ENCODE peak calls at places on chromosomes 1 and 21, in five cellular contexts. S is lower lobe of right lung, X is HCT116, O is glutamatergic neuron, Q is fibroblast of the aortic adventitia. H is an unnamed sample.

GRCh38 chr1:51768971-51769601 is 109.4 kb downstream of the NRDC start:
- DNase-seq in X (peak; percentile 38), S (no peak), O (no peak), Q (peak; percentile 85), H (no peak)

GRCh38 chr1:230425252-230426061 is 675 bp downstream of the PGBD5 start:
- DNase-seq in X (no peak), O (no peak), S (peak; percentile 51), Q (no peak), H (peak; percentile 32)

GRCh38 chr1:230124187-230125128 is 57.4 kb downstream of the GALNT2 start:
- DNase-seq in S (no peak), Q (no peak), O (no peak), X (no peak), H (no peak)

GRCh38 chr1:91699339-91699970 is 186.5 kb downstream of the TGFBR3 start:
- DNase-seq in Q (peak; percentile 93), O (no peak), X (no peak), S (no peak), H (no peak)

GRCh38 chr1:161174911-161175310 is 2.4 kb downstream of the B4GALT3 start:
- DNase-seq in X (no peak), S (no peak), Q (no peak), O (no peak), H (no peak)

GRCh38 chr1:113981962-113982931 is 3.0 kb downstream of the OLFML3 start:
- DNase-seq in X (no peak), O (no peak), S (no peak), Q (peak; percentile 90), H (no peak)

GRCh38 chr21:18725653-18726052 is 322.1 kb upstream of the TMPRSS15 start:
- DNase-seq in X (no peak), O (peak; percentile 40), S (no peak), Q (no peak), H (peak; percentile 15)

GRCh38 chr1:63698001-63698838 is 75.6 kb upstream of the ROR1 start:
- DNase-seq in S (peak; percentile 58), O (no peak), Q (peak; percentile 56), X (no peak), H (no peak)

GRCh38 chr1:21292991-21293536 is 2.8 kb upstream of the ECE1 start:
- DNase-seq in O (no peak), Q (no peak), X (no peak), S (no peak), H (no peak)

GRCh38 chr1:186643600-186643999 is 36.6 kb downstream of the PTGS2 start:
- DNase-seq in O (no peak), Q (peak; percentile 56), S (no peak), X (no peak), H (no peak)

GRCh38 chr1:222161676-222162075 is 386.2 kb downstream of the HHIPL2 start:
- DNase-seq in S (no peak), O (no peak), Q (no peak), X (no peak), H (no peak)

GRCh38 chr1:51313961-51314777 is 16.2 kb downstream of the TTC39A start:
- DNase-seq in X (no peak), Q (peak; percentile 84), O (no peak), S (peak; percentile 56), H (no peak)

DNA sequence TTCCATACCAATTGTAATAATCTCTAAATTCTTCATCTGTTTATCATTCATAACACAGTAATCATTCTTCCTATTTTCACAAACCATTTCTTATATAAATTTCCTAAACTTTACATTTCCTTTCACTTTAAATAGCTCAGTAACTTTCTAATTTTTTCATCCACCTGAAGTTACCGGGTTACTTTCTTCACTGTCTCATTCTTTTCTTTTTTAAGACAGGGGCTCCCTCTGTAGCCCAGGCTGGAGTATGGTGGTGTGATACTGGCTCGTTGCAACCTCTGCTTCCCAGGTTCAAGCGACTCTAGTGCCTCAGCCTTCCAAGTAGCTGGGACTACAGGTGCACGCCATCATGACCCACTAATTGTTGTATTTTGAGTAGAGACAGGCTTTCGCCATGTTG is 41.3 kb downstream of the RERE start:
- DNase-seq in S (no peak), X (no peak), O (no peak), Q (no peak), H (no peak)
- TF ChIP-seq CTCF in S (no peak), X (no peak), O (no peak), Q (no peak), H (no peak)

DNA sequence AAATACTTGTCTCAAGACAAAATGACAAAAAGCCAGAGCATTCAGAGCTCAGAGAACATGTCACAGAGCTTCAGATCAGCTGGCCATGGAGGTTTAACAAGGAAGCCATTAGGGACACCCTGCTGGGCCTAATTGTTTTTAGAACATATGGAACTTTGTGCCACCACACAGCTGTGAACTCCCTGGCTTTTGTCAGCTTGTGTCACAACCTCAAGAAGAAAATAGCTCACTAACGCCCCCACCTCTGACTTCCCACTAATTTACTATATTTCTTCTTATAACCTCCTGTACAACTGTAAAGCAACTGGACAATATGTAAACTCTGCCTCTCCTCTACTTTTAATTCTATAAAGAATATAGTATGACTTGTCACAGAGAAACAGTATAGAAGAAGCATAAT is 21.0 kb upstream of the TDRD10 start:
- DNase-seq in X (no peak), S (no peak), Q (no peak), O (peak; percentile 38), H (no peak)
- TF ChIP-seq CTCF in X (no peak), S (no peak), Q (no peak), O (no peak), H (no peak)

GRCh38 chr1:44608141-44608540 is 66.1 kb downstream of the TMEM53 start:
- DNase-seq in Q (no peak), X (no peak), S (no peak), O (no peak), H (no peak)
- TF ChIP-seq CTCF in Q (peak; percentile 23), X (no peak), S (no peak), O (no peak), H (no peak)

GRCh38 chr1:201636065-201636464 is 97.1 kb downstream of the NAV1 start:
- DNase-seq in O (no peak), X (no peak), Q (no peak), S (no peak), H (no peak)
- TF ChIP-seq CTCF in O (no peak), X (no peak), Q (no peak), S (no peak), H (no peak)